ENCODE peak calls at places on chromosomes 12 and 14, in four cellular contexts. U is IMR-90, G is H1, T is neuronal stem cell. Z is an unnamed sample.

GRCh38 chr12:89238593-89238992 is 113.7 kb downstream of the DUSP6 start:
- DNase-seq in T (no peak), U (no peak), G (no peak), Z (no peak)

GRCh38 chr12:3752096-3752709 is 706 bp downstream of the CRACR2A start:
- DNase-seq in G (peak; percentile 33), U (no peak), T (no peak), Z (peak; percentile 24)

GRCh38 chr14:30034049-30034635 is 106.5 kb upstream of the PRKD1 start:
- DNase-seq in T (no peak), G (no peak), U (peak; percentile 17), Z (no peak)

GRCh38 chr14:50501642-50502041 is 30.7 kb downstream of the MAP4K5 start:
- DNase-seq in T (no peak), G (no peak), U (peak; percentile 81), Z (peak; percentile 30)

GRCh38 chr14:105087308-105087962 is 22.2 kb upstream of the GPR132 start:
- DNase-seq in G (peak; percentile 67), T (no peak), U (peak; percentile 56), Z (peak; percentile 38)

GRCh38 chr12:111953455-111953854 is 59.5 kb downstream of the TMEM116 start:
- DNase-seq in T (no peak), U (peak; percentile 11), G (no peak), Z (peak; percentile 21)

GRCh38 chr14:69049675-69050074 is 70.6 kb upstream of the ACTN1 start:
- DNase-seq in T (no peak), G (no peak), U (peak; percentile 93), Z (peak; percentile 88)

GRCh38 chr12:51210690-51211395 is 7.0 kb downstream of the POU6F1 start:
- DNase-seq in T (no peak), U (no peak), G (no peak), Z (no peak)

GRCh38 chr12:25458047-25458552 is 95.0 kb downstream of the LMNTD1 start:
- DNase-seq in G (no peak), U (peak; percentile 97), T (no peak), Z (peak; percentile 93)

GRCh38 chr12:24252580-24252979 is 303.1 kb upstream of the SOX5 start:
- DNase-seq in U (no peak), G (no peak), T (no peak), Z (no peak)

GRCh38 chr12:835754-836493 is 83.5 kb downstream of the WNK1 start:
- DNase-seq in U (no peak), G (no peak), T (no peak), Z (no peak)

GRCh38 chr14:104117341-104118005 is 20.9 kb upstream of the KIF26A start:
- DNase-seq in G (no peak), T (no peak), U (no peak), Z (no peak)

GRCh38 chr12:131832393-131833231 is 4.4 kb downstream of the MMP17 start:
- DNase-seq in T (no peak), G (no peak), U (peak; percentile 30), Z (no peak)

GRCh38 chr12:131130311-131130911 is 176.7 kb downstream of the ADGRD1 start:
- DNase-seq in U (no peak), G (no peak), T (no peak), Z (no peak)

GRCh38 chr12:118498171-118498570 is 121.8 kb downstream of the SUDS3 start:
- DNase-seq in U (no peak), T (no peak), G (no peak), Z (no peak)

GRCh38 chr12:46535907-46536306 is 163.3 kb upstream of the SLC38A2 start:
- DNase-seq in G (no peak), T (no peak), U (no peak), Z (no peak)

GRCh38 chr12:95820096-95820703 is 29.6 kb upstream of the NTN4 start:
- DNase-seq in G (no peak), T (no peak), U (peak; percentile 62), Z (peak; percentile 64)

GRCh38 chr12:57530396-57531142 is 7.9 kb downstream of the MBD6 start:
- DNase-seq in U (no peak), T (no peak), G (no peak), Z (no peak)

GRCh38 chr12:6684609-6685008 is 4.6 kb downstream of the ZNF384 start:
- DNase-seq in G (peak; percentile 54), U (peak; percentile 16), T (peak; percentile 27), Z (peak; percentile 41)

GRCh38 chr14:96861568-96862310 is 64.6 kb downstream of the VRK1 start:
- DNase-seq in T (no peak), U (no peak), G (no peak), Z (no peak)

GRCh38 chr12:107929436-107929835 is 154.9 kb downstream of the ASCL4 start:
- DNase-seq in T (peak; percentile 8), G (no peak), U (peak; percentile 10), Z (no peak)

GRCh38 chr14:80664576-80664975 is 277.0 kb downstream of the CEP128 start:
- DNase-seq in T (no peak), G (no peak), U (peak; percentile 83), Z (peak; percentile 68)

GRCh38 chr14:92389598-92390126 is 66.7 kb downstream of the SLC24A4 start:
- DNase-seq in G (no peak), T (no peak), U (no peak), Z (no peak)

GRCh38 chr14:73173092-73173735 is 36.9 kb downstream of the PSEN1 start:
- DNase-seq in T (peak; percentile 6), U (peak; percentile 65), G (no peak), Z (peak; percentile 57)

GRCh38 chr12:52440821-52441319 is 6.7 kb upstream of the KRT75 start:
- DNase-seq in G (no peak), U (peak; percentile 53), T (no peak), Z (peak; percentile 17)

GRCh38 chr12:92216092-92216491 is 70.4 kb upstream of the BTG1 start:
- DNase-seq in G (no peak), U (no peak), T (no peak), Z (no peak)

GRCh38 chr12:32264995-32265394 is 134.4 kb upstream of the FGD4 start:
- DNase-seq in U (peak; percentile 68), G (no peak), T (no peak), Z (peak; percentile 9)

GRCh38 chr14:24261256-24261968 is 1.6 kb downstream of the TGM1 start:
- DNase-seq in G (no peak), T (no peak), U (no peak), Z (no peak)

GRCh38 chr12:14975451-14975850 is 2.6 kb downstream of the PDE6H start:
- DNase-seq in U (no peak), T (no peak), G (no peak), Z (no peak)

GRCh38 chr12:95857151-95857550 is 1.6 kb upstream of the SNRPF start:
- DNase-seq in U (no peak), T (no peak), G (no peak), Z (no peak)

GRCh38 chr12:124437621-124438414 is 129.6 kb downstream of the NCOR2 start:
- DNase-seq in G (no peak), T (no peak), U (no peak), Z (no peak)

GRCh38 chr14:104434214-104435076 is 145.1 kb upstream of the C14orf180 start:
- DNase-seq in U (no peak), G (no peak), T (no peak), Z (no peak)

GRCh38 chr14:50407089-50407813 is 10.6 kb upstream of the CDKL1 start:
- DNase-seq in G (no peak), U (no peak), T (no peak), Z (no peak)

GRCh38 chr14:91253795-91254323 is 9.4 kb upstream of the GPR68 start:
- DNase-seq in G (peak; percentile 63), T (no peak), U (no peak), Z (no peak)

GRCh38 chr12:67424784-67425183 is 155.6 kb downstream of the CAND1 start:
- DNase-seq in U (no peak), T (no peak), G (no peak), Z (no peak)

DNA sequence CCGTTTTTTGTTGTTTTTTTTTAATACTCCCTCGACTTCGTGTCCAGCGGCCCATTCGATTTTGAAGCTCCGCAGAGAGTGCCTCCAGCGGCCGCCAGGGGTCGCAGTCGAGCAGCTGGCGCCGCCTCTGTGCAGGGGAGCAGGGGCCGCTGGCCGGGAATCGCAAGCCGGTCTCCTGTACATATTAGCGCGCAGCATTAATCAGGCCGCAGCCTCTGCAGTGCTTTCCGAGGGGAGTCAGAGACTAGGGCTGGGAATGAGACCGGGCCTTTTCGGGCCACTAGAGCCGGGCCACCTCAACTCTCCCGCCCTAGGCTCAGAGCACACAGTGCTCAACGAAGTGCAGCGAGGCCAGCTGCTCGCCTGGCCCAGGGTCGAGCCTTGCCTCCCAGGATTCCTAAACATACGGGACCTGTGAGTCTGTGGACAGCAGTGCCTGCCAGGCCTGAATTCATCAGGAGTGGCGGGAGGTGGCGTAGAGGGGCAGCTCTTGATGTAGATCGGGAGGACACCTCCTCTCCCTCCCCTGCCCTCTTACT is 81.8 kb downstream of the EMP1 start:
- DNase-seq in U (peak; percentile 58), T (peak; percentile 80), G (peak; percentile 88), Z (peak; percentile 60)
- H2BK5ac ChIP-seq in U (no peak overlapping the region), T (peak overlapping the region; percentile 63), G (no peak overlapping the region), Z (no peak overlapping the region)

DNA sequence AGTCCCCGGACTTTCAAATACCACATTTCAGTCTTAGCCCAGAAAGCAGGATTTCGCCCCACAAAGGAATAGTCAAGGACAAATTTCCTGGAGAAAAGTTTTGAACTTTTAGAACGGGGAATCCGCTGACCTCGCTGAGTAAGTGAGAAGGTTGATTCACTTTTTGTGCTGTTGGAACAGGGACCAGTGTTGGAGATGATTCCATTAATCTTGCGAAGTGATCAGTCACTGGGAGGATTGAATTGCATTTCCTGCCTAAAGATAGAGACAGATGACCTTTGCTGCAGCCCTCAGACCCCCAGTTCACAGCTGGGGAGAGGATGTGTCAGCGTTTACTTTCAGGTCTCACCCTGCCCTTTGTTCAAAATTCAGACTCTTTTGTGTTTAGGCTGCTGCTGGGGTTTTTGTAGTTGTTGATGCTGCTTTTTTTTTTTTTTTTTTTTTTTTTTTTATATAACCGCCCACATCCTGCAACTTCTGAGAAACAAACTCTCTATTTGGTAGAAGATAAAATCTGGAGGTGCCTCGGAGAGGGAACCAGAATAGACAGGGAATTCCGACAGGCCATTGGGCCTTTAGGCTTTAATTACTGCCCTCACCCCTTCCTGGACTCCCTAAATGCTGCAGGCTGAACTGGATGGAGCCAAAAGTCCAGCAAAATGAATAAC is 9.8 kb upstream of the KDM2B start:
- DNase-seq in U (peak; percentile 69), G (peak; percentile 49), T (peak; percentile 63), Z (peak; percentile 71)
- H2BK15ac ChIP-seq in U (peak overlapping the region; percentile 10), G (no peak overlapping the region), T (no peak overlapping the region), Z (no peak overlapping the region)

GRCh38 chr12:105598032-105598431 is 267.5 kb downstream of the C12orf75 start:
- DNase-seq in U (no peak), G (no peak), T (no peak), Z (no peak)

GRCh38 chr12:105595440-105595839 is 264.9 kb downstream of the C12orf75 start:
- DNase-seq in T (no peak), U (no peak), G (no peak), Z (no peak)

GRCh38 chr12:105601158-105601557 is 270.7 kb downstream of the C12orf75 start:
- DNase-seq in T (no peak), G (no peak), U (peak; percentile 13), Z (peak; percentile 47)

GRCh38 chr12:105596731-105597130 is 266.2 kb downstream of the C12orf75 start:
- DNase-seq in T (no peak), U (no peak), G (no peak), Z (no peak)
- H3K14ac ChIP-seq in T (no peak overlapping the region), U (no peak overlapping the region), G (no peak overlapping the region), Z (no peak overlapping the region)

GRCh38 chr12:70745066-70745465 is 107.8 kb upstream of the PTPRB start:
- DNase-seq in U (no peak), G (no peak), T (no peak), Z (no peak)
- H2BK5ac ChIP-seq in U (no peak overlapping the region), G (no peak overlapping the region), T (no peak overlapping the region), Z (no peak overlapping the region)

GRCh38 chr14:77657244-77657643 is 40.8 kb upstream of the SPTLC2 start:
- DNase-seq in T (no peak), G (no peak), U (no peak), Z (no peak)
- H2BK15ac ChIP-seq in T (no peak overlapping the region), G (no peak overlapping the region), U (no peak overlapping the region), Z (no peak overlapping the region)

GRCh38 chr12:69714542-69714941 is 15.4 kb upstream of the BEST3 start:
- DNase-seq in U (no peak), T (no peak), G (no peak), Z (no peak)
- H3K14ac ChIP-seq in U (no peak overlapping the region), T (no peak overlapping the region), G (no peak overlapping the region), Z (no peak overlapping the region)

Z was measured in mesenchymal stem cell.